ENCODE peak calls at places on chromosome 21, in four cellular contexts. H, M, R and D are unnamed samples.

GRCh38 chr21:28337319-28337718 is 655.4 kb downstream of the LTN1 start:
- DNase-seq in H (no peak), R (peak; percentile 82), M (no peak), D (no peak)

GRCh38 chr21:29443398-29444010 is 144.8 kb downstream of the BACH1 start:
- DNase-seq in R (peak; percentile 22), M (no peak), H (no peak), D (no peak)

GRCh38 chr21:36209626-36210171 is 53.1 kb downstream of the DOP1B start:
- DNase-seq in H (no peak), M (no peak), R (peak; percentile 55), D (peak; percentile 26)

GRCh38 chr21:17554120-17554519 is 41.3 kb downstream of the CXADR start:
- DNase-seq in R (no peak), M (no peak), H (no peak), D (no peak)

GRCh38 chr21:24829397-24829796 is 777.9 kb downstream of the MRPL39 start:
- DNase-seq in H (no peak), R (no peak), M (no peak), D (no peak)

GRCh38 chr21:9774347-9774746 is 747.0 kb upstream of the TPTE start:
- DNase-seq in H (no peak), R (no peak), M (no peak), D (no peak)

GRCh38 chr21:21007606-21008005 is 9.4 kb downstream of the NCAM2 start:
- DNase-seq in H (no peak), M (no peak), R (peak; percentile 37), D (no peak)

GRCh38 chr21:43343095-43343991 is 83.6 kb downstream of the SIK1 start:
- DNase-seq in M (no peak), R (no peak), H (no peak), D (no peak)

GRCh38 chr21:44403106-44404020 is 49.9 kb downstream of the TRPM2 start:
- DNase-seq in M (no peak), R (no peak), H (no peak), D (no peak)

GRCh38 chr21:25412090-25412489 is 195.2 kb downstream of the MRPL39 start:
- DNase-seq in M (no peak), H (no peak), R (no peak), D (no peak)

GRCh38 chr21:44006017-44006624 is 6.0 kb upstream of the TRAPPC10 start:
- DNase-seq in M (peak; percentile 59), H (peak; percentile 78), R (peak; percentile 94), D (no peak)

GRCh38 chr21:29149771-29150425 is 19.5 kb downstream of the MAP3K7CL start:
- DNase-seq in M (no peak), R (peak; percentile 42), H (no peak), D (no peak)

GRCh38 chr21:29418813-29419212 is 120.1 kb downstream of the BACH1 start:
- DNase-seq in H (no peak), R (no peak), M (no peak), D (no peak)

GRCh38 chr21:25039461-25040380 is 567.6 kb downstream of the MRPL39 start:
- DNase-seq in R (no peak), H (no peak), M (no peak), D (no peak)

GRCh38 chr21:28239345-28239744 is 753.3 kb downstream of the LTN1 start:
- DNase-seq in R (peak; percentile 45), M (peak; percentile 58), H (peak; percentile 74), D (no peak)

GRCh38 chr21:29481641-29482040 is 182.9 kb downstream of the BACH1 start:
- DNase-seq in R (peak; percentile 44), H (no peak), M (no peak), D (no peak)

GRCh38 chr21:18622383-18622782 is 218.8 kb upstream of the TMPRSS15 start:
- DNase-seq in R (no peak), H (no peak), M (no peak), D (no peak)

GRCh38 chr21:44074315-44074958 is 32.8 kb upstream of the PWP2 start:
- DNase-seq in H (no peak), M (no peak), R (no peak), D (no peak)

GRCh38 chr21:31235671-31236450 is 108.2 kb downstream of the TIAM1 start:
- DNase-seq in R (peak; percentile 48), H (no peak), M (no peak), D (no peak)

GRCh38 chr21:21688877-21689276 is 690.7 kb downstream of the NCAM2 start:
- DNase-seq in H (no peak), M (no peak), R (peak; percentile 62), D (no peak)

GRCh38 chr21:30194701-30195299 is 21.1 kb downstream of the CLDN8 start:
- DNase-seq in H (no peak), M (no peak), R (peak; percentile 62), D (no peak)

GRCh38 chr21:43588957-43589356 is 70.3 kb downstream of the HSF2BP start:
- DNase-seq in M (no peak), R (no peak), H (no peak), D (no peak)

GRCh38 chr21:43815107-43815742 is 25.8 kb downstream of the RRP1 start:
- DNase-seq in R (no peak), H (no peak), M (peak; percentile 10), D (no peak)

GRCh38 chr21:23131177-23131576 is 2133.0 kb downstream of the NCAM2 start:
- DNase-seq in M (no peak), R (no peak), H (no peak), D (no peak)

DNA sequence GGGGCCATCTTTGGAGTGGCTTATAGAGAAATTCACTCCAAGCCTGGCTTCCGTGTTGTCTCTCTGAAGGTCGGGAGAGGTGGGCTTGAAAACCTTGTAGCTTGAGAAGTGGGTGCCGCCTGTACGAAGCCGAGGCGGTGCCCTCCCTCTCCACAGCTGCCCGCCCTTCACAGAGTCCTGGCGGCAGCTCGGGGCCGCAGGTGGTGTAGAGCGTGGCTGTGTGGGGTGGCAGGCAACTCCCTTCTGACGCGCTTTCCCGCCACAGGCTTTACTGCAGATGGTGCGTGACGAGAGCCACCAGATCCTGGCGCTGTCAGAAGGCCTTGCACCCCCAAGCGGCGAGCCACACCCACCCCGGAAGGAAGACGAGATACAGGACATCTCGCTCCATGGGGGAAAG is 33.1 kb upstream of the DIP2A start:
- DNase-seq in M (no peak), R (no peak), H (no peak), D (peak; percentile 74)
- H3K27ac ChIP-seq in M (peak overlapping the region; percentile 83), R (no peak overlapping the region), H (no peak overlapping the region), D (peak overlapping the region; percentile 69)

GRCh38 chr21:34669149-34669879 is 520 bp downstream of the CLIC6 start:
- DNase-seq in H (no peak), R (no peak), M (no peak), D (no peak)
- H3K4me3 ChIP-seq in H (peak overlapping the region; percentile 50), R (peak overlapping the region; percentile 15), M (peak overlapping the region; percentile 55), D (no peak overlapping the region)

DNA sequence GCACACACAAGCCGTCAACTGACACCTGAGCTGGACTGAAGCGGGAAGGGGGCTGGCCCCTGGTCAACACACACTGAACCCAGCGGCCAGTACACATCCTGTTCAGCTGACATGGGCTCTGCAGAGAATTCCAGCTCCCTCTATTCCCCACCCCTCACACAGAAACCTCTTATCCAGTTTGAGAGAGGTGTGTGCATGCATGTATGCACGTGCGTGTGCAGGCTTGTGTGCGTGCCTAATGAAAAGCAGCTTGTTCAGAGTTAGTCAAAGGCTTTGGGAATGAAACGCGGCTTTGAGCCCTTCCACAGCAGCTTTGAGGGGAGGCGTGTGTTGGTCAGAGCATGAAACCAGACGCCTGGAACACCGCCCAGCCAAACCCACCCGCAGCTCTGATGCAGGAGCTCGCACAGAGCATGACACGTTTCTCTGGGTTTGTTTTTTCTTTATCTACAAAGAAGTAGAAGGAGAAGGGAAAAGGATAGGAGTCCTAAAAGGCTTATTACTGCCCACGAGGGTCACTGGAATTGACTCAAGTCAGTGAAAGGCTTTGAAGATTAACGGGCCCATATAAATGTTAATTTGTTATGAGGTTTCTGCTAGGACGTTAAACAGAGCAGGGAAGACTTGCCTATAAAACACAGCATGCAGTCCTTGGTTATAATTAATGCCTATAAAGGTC is 184.2 kb downstream of the ETS2 start:
- DNase-seq in M (no peak), H (no peak), R (peak; percentile 93), D (no peak)
- H3K4me1 ChIP-seq in M (peaks cover 99% of the 10 kb centered on the region), H (no peaks in the 10 kb centered on the region), R (peaks cover 67% of the 10 kb centered on the region), D (peaks cover 6% of the 10 kb centered on the region)

DNA sequence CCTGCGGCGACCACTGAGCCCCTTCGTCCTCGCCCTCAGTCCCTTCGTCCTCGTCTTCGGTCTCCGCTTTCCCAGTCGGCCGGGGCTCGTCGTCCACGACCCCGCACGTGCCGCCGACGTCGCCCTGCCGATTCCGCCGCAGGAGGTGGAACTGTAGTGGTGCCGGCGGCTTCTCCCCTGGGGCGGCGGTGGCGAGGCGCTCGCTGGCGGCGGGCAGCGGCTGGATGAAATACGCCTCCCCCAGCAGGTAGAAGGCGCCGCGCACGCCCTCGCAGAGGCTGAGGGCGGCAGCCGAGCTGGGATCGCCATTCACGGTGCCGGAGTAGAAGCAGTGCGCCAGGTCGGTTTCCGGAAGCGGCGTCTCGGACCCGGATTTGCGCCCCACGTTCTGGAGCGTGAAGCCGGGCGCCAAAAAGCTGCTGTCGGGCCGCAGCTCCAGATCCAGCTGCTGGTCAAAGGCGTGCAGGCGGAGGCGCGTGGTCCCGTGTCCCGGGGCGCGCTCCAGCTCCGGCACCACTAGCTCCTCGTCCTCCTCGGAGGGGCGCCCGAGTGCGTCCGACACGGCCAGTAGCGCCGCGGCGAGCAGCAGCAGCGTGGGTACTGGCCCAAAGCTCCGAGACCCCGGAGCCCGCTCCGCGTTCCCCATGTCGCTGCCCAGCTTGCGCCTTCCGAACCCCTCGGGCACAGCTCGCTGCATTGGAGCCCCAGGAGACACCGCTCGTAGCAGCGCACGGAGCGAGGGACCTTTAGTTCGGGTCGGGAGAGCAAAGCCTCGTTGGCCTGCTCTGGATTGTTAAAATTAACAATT is 747 bp downstream of the ADAMTS1 start:
- DNase-seq in H (peak; percentile 78), R (peak; percentile 61), M (peak; percentile 84), D (no peak)
- H3K27ac ChIP-seq in H (peak overlapping the region; percentile 95), R (peak overlapping the region; percentile 75), M (peak overlapping the region; percentile 96), D (no peak overlapping the region)

DNA sequence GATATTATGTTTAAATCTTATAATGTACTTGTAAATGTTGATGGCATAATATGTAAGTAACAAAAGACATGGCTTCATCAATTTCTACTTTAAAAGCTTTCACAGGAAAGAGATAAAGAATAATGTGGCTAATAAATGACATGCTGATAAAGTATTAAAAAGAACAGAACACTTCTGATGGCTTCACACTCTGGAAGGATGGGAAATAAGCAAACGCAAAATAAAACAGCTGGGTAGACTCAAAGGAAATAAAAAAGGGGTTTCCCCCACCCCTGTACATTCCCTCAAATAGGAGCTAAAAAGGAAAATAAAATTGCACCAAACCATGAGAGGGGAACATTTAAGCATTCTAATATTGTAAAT is 27.1 kb upstream of the DYRK1A start:
- DNase-seq in R (peak; percentile 63), M (no peak), H (no peak), D (no peak)
- H3K4me3 ChIP-seq in R (no peak overlapping the region), M (peak overlapping the region; percentile 9), H (no peak overlapping the region), D (no peak overlapping the region)

GRCh38 chr21:15423676-15424445 is 305.9 kb upstream of the USP25 start:
- DNase-seq in H (no peak), R (no peak), M (no peak), D (no peak)
- H3K4me1 ChIP-seq in H (no peaks in the 10 kb centered on the region), R (no peaks in the 10 kb centered on the region), M (no peaks in the 10 kb centered on the region), D (no peaks in the 10 kb centered on the region)

DNA sequence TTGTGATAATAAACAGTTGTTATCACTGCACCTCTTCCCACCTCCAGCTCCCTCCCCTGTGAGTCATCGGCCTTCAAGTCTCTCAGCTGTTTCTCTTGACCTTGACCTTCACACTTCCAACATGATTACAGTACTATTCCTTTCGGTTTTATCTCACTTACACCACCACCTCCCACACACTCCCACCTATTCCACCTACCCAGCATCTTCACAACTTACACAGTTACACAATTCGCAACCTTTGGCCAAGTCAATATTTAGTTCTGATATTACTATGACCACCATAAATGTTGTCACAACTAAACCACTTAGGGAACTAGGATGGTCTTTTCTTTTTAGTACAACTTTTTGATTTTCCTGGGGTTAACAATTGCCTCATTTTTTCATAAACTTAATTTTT is 60.2 kb downstream of the RIPK4 start:
- DNase-seq in M (no peak), H (no peak), R (peak; percentile 32), D (no peak)
- H3K27ac ChIP-seq in M (no peak overlapping the region), H (no peak overlapping the region), R (no peak overlapping the region), D (no peak overlapping the region)

GRCh38 chr21:41763996-41764395 is 2.9 kb downstream of the RIPK4 start:
- DNase-seq in R (no peak), M (no peak), H (no peak), D (no peak)
- H3K4me3 ChIP-seq in R (no peak overlapping the region), M (no peak overlapping the region), H (no peak overlapping the region), D (no peak overlapping the region)